ENCODE peak calls at places on chromosome 19, in five cellular contexts. I is Kasumi-1; Z is AG08395; H is activated CD8-positive, alpha-beta T cell treated with anti-CD3 and anti-CD28 coated beads, Interleukin-2, amount 10 ng/mL, durations not matched to agents 7 days and 5 days; T is epithelial cell of esophagus. Y is an unnamed sample.

GRCh38 chr19:53865523-53865917 is 2.2 kb upstream of the MYADM start:
- DNase-seq in Z (no peak), T (no peak), H (no peak), I (no peak), Y (no peak)

GRCh38 chr19:49689133-49690072 is at the start of gene ADM5:
- DNase-seq in H (peak), T (peak), I (no peak), Z (peak), Y (no peak)

GRCh38 chr19:30457484-30457883 is 85.3 kb downstream of the ZNF536 start:
- DNase-seq in T (no peak), I (no peak), Z (no peak), H (no peak), Y (no peak)

GRCh38 chr19:16441661-16442071 is 30.1 kb downstream of the EPS15L1 start:
- DNase-seq in Z (no peak), I (peak), T (peak), H (no peak), Y (no peak)

GRCh38 chr19:49853852-49854849 is 3.2 kb downstream of the PTOV1 start:
- DNase-seq in T (no peak), Z (no peak), H (no peak), I (no peak), Y (no peak)

GRCh38 chr19:5156231-5156986 is 184.2 kb downstream of the PTPRS start:
- DNase-seq in Z (peak), I (no peak), H (no peak), T (no peak), Y (no peak)

GRCh38 chr19:3575260-3575741 is 2.6 kb downstream of the HMG20B start:
- DNase-seq in H (peak), I (peak), Z (no peak), T (peak), Y (no peak)

GRCh38 chr19:10259162-10259905 is 7.3 kb downstream of the MRPL4 start:
- DNase-seq in I (peak), T (peak), H (peak), Z (peak), Y (peak)

GRCh38 chr19:44050740-44051653 is 839 bp upstream of the ZNF223 start:
- DNase-seq in I (no peak), Z (no peak), T (peak), H (no peak), Y (no peak)

GRCh38 chr19:51689751-51690358 is 3.3 kb upstream of the SPACA6 start:
- DNase-seq in Z (no peak), I (peak), H (peak), T (peak), Y (no peak)

GRCh38 chr19:58279042-58279924 is 528 bp downstream of the ZNF8 start:
- DNase-seq in Z (peak), H (peak), I (no peak), T (peak), Y (peak)

GRCh38 chr19:48966541-48967345 is 1.6 kb downstream of the FTL start:
- DNase-seq in Z (no peak), I (no peak), H (peak), T (no peak), Y (no peak)

GRCh38 chr19:38565686-38566105 is 52.1 kb downstream of the MAP4K1 start:
- DNase-seq in H (no peak), I (no peak), T (no peak), Z (no peak), Y (no peak)

Y was measured in RWPE1.